ENCODE peak calls at places on chromosomes 11 and 22, in seven cellular contexts. W is heart right ventricle; E is neural progenitor cell; A is Peyer's patch; V is breast epithelium; C is tibial artery; T is CD8-positive, alpha-beta T cell. M is an unnamed sample.
A peak's percentile ranks its signal among the peaks of the same experiment; 100 is the strongest.

GRCh38 chr11:126080206-126080941 is 17.7 kb upstream of the CDON start:
- DNase-seq in A (no peak), V (peak; percentile 34), E (peak; percentile 19), T (no peak), W (no peak), C (no peak), M (no peak)

GRCh38 chr22:18083406-18083805 is 5.6 kb downstream of the PEX26 start:
- DNase-seq in E (no peak), V (no peak), W (no peak), C (no peak), A (no peak), T (no peak), M (no peak)

GRCh38 chr11:58596621-58597020 is 17.8 kb downstream of the ZFP91 start:
- DNase-seq in W (no peak), T (no peak), E (no peak), C (no peak), V (no peak), A (no peak), M (no peak)

GRCh38 chr22:41801147-41801819 is 804 bp downstream of the CCDC134 start:
- DNase-seq in E (no peak), V (no peak), C (no peak), A (no peak), T (no peak), W (no peak), M (no peak)

GRCh38 chr11:120215634-120216033 is 4.8 kb downstream of the OAF start:
- DNase-seq in W (no peak), C (no peak), E (no peak), A (no peak), T (no peak), V (no peak), M (no peak)

GRCh38 chr11:86519064-86519911 is 144.6 kb downstream of the CCDC81 start:
- DNase-seq in W (no peak), T (no peak), C (no peak), V (peak; percentile 20), A (no peak), E (no peak), M (no peak)

GRCh38 chr22:40694409-40694808 is 15.1 kb downstream of the MCHR1 start:
- DNase-seq in E (no peak), V (no peak), W (no peak), C (no peak), A (no peak), T (no peak), M (no peak)

GRCh38 chr11:69920500-69921428 is 101.5 kb upstream of the FGF3 start:
- DNase-seq in T (no peak), A (peak; percentile 27), C (peak; percentile 59), E (no peak), V (no peak), W (no peak), M (peak; percentile 55)

GRCh38 chr22:24434472-24435322 is 7.3 kb downstream of the ADORA2A start:
- DNase-seq in T (peak; percentile 86), W (no peak), E (no peak), V (no peak), C (peak; percentile 61), A (peak; percentile 92), M (peak; percentile 59)

GRCh38 chr11:28878025-28878424 is 769.8 kb downstream of the METTL15 start:
- DNase-seq in E (no peak), A (no peak), W (no peak), V (no peak), T (no peak), C (no peak), M (no peak)

GRCh38 chr22:20741634-20742581 is 32.0 kb upstream of the SERPIND1 start:
- DNase-seq in V (no peak), A (peak; percentile 60), T (peak; percentile 28), E (peak; percentile 37), C (no peak), W (no peak), M (no peak)

GRCh38 chr11:108713076-108713790 is 48.4 kb downstream of the DDX10 start:
- DNase-seq in V (no peak), A (no peak), W (no peak), T (no peak), C (no peak), E (no peak), M (no peak)

GRCh38 chr22:26170795-26171194 is 1.5 kb downstream of the SEZ6L start:
- DNase-seq in T (no peak), E (peak; percentile 85), C (no peak), A (no peak), V (no peak), W (peak; percentile 10), M (no peak)

GRCh38 chr11:93736129-93736528 is 5.2 kb downstream of the TAF1D start:
- DNase-seq in V (no peak), E (no peak), W (no peak), C (no peak), A (no peak), T (no peak), M (no peak)

GRCh38 chr22:49149721-49150608 is 677.7 kb downstream of the BRD1 start:
- DNase-seq in T (no peak), E (no peak), W (no peak), V (no peak), C (no peak), A (no peak), M (no peak)

GRCh38 chr11:122984186-122985011 is 2.8 kb upstream of the BSX start:
- DNase-seq in C (no peak), T (no peak), V (no peak), W (no peak), A (no peak), E (peak; percentile 70), M (no peak)

GRCh38 chr11:79413258-79413657 is 27.6 kb downstream of the TENM4 start:
- DNase-seq in V (peak; percentile 46), C (peak; percentile 91), T (no peak), W (peak; percentile 82), A (peak; percentile 69), E (peak; percentile 68), M (peak; percentile 68)

GRCh38 chr11:66188580-66188979 is 79.9 kb upstream of the RAB1B start:
- DNase-seq in T (no peak), E (no peak), V (no peak), W (no peak), C (no peak), A (no peak), M (no peak)

GRCh38 chr11:67493548-67494370 is 10.9 kb downstream of the AIP start:
- DNase-seq in E (no peak), W (no peak), T (no peak), V (no peak), A (no peak), C (peak; percentile 66), M (no peak)

GRCh38 chr11:99932684-99933083 is 754.4 kb upstream of the ARHGAP42 start:
- DNase-seq in V (no peak), E (peak; percentile 3), T (no peak), A (no peak), W (no peak), C (no peak), M (no peak)

GRCh38 chr11:119486691-119487259 is 63.8 kb upstream of the THY1 start:
- DNase-seq in E (no peak), V (peak; percentile 8), A (peak; percentile 33), C (peak; percentile 37), W (no peak), T (no peak), M (no peak)

DNA sequence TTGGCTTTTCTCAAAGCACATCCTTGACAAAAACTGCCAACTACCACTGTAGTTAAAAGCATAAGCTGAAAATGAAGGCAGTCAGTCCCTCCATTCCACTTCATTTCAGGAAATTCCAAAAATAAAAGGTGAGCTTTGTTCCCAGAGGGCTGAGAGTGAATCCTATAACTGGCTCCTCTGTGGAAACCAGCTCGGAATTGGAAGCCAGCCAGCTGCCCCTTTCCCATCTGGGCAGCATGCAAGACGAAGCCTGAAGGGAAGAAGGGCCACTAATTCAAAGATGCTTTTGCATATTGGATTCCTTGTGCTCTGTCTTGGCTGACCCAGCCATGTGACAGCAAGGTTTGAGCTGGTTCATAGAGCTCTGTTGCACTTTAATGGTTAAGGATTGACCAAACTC is 83.5 kb downstream of the ALX4 start:
- DNase-seq in C (no peak), T (no peak), A (no peak), E (no peak), W (no peak), V (no peak), M (no peak)
- H3K4me1 ChIP-seq in C (no peaks in the 10 kb centered on the region), T (no peaks in the 10 kb centered on the region), A (no peaks in the 10 kb centered on the region), E (no peaks in the 10 kb centered on the region), W (no peaks in the 10 kb centered on the region), V (no peaks in the 10 kb centered on the region), M (no peaks in the 10 kb centered on the region)

GRCh38 chr11:14974021-14974698 is 2.0 kb upstream of the CALCA start:
- DNase-seq in W (no peak), E (peak; percentile 78), V (no peak), T (no peak), A (no peak), C (no peak), M (no peak)

GRCh38 chr11:14977481-14977880 is 5.3 kb upstream of the CALCA start:
- DNase-seq in E (no peak), A (no peak), C (no peak), T (no peak), V (no peak), W (no peak), M (no peak)

GRCh38 chr11:14973621-14974020 is 1.5 kb upstream of the CALCA start:
- DNase-seq in T (no peak), E (peak; percentile 65), C (no peak), W (peak; percentile 13), V (no peak), A (no peak), M (peak; percentile 63)

GRCh38 chr11:14972581-14973490 is 685 bp upstream of the CALCA start:
- DNase-seq in V (no peak), W (no peak), T (no peak), C (no peak), E (peak; percentile 15), A (no peak), M (no peak)

GRCh38 chr11:14974723-14975587 is 2.8 kb upstream of the CALCA start:
- DNase-seq in C (no peak), V (no peak), T (peak; percentile 57), E (peak; percentile 84), A (peak; percentile 67), W (peak; percentile 26), M (peak; percentile 68)
- TF ChIP-seq CTCF in C (peak; percentile 35), V (no peak), T (peak; percentile 63), E (peak; percentile 89), A (peak; percentile 34), W (peak; percentile 51), M (peak; percentile 59)

DNA sequence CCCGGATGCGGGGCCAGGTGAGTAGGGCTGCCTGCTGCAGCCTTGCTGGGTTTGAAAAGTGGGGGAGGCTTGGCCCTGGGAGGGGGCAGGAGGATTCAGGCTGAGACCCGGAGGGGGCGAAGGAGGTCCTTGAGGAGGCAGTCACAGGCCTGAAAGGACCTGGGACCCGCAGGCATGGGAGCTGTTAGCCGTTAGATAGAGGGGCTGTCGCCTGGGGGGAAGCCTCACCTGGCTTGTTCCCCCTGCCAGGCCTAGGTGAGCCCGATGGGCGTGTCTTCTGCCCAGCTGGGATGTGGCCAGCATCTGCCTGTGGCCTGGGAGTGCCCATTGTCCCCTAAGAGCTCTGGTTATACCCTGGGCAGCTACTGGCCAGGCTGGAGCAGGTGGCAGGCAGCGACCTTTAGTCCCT is 1.8 kb upstream of the DUSP8 start:
- DNase-seq in T (no peak), E (no peak), C (no peak), A (peak; percentile 86), W (no peak), V (peak; percentile 71), M (peak; percentile 86)
- H3K4me3 ChIP-seq in T (peak overlapping the region; percentile 57), E (peak overlapping the region; percentile 42), C (peak overlapping the region; percentile 65), A (peak overlapping the region; percentile 84), W (peak overlapping the region; percentile 77), V (peak overlapping the region; percentile 60), M (peak overlapping the region; percentile 56)

DNA sequence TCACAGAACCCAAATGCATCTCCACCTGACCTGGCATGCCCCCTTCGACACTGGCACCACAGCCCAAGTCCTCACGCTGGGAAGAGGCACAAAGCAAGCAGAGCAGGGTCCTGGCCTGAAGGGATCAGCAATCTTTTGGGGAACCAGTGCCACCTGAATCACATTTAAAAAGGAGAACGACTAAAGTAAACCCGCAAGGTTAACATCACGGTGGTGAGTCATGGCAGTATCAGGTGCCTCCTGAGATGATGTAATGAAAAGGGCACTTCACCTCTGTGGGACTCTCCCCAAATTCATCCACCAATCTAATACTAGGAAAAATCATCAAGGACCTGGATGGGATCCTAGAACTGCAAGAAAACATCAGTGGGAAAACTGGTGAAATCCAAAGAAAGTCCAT is 44.9 kb downstream of the PACSIN2 start:
- DNase-seq in V (no peak), C (no peak), W (no peak), T (no peak), E (no peak), A (no peak), M (no peak)
- H3K4me1 ChIP-seq in V (peaks cover 5% of the 10 kb centered on the region), C (peaks cover 66% of the 10 kb centered on the region), W (peaks cover 40% of the 10 kb centered on the region), T (no peaks in the 10 kb centered on the region), E (peaks cover 8% of the 10 kb centered on the region), A (no peaks in the 10 kb centered on the region), M (peaks cover 34% of the 10 kb centered on the region)